ENCODE peak calls at places on chromosomes 6 and 20, in six cellular contexts. K, I, X, N, Y and R are unnamed samples.

GRCh38 chr6:137498488-137499219 is 4.5 kb upstream of the OLIG3 start:
- DNase-seq in K (no peak), I (no peak), X (no peak), N (no peak), Y (no peak), R (no peak)

GRCh38 chr20:44401052-44401769 is 45.7 kb downstream of the HNF4A start:
- DNase-seq in K (no peak), I (no peak), X (no peak), N (peak), Y (no peak), R (no peak)

GRCh38 chr6:150345786-150346185 is 23.0 kb upstream of the IYD start:
- DNase-seq in K (no peak), I (peak), X (no peak), N (no peak), Y (no peak), R (no peak)

GRCh38 chr6:125015152-125015551 is 52.9 kb downstream of the RNF217 start:
- DNase-seq in K (no peak), I (no peak), X (no peak), N (no peak), Y (no peak), R (no peak)

GRCh38 chr6:16102208-16102607 is 26.7 kb upstream of the MYLIP start:
- DNase-seq in K (no peak), I (no peak), X (no peak), N (no peak), Y (no peak), R (no peak)

GRCh38 chr6:117545161-117545595 is 57.1 kb downstream of the GOPC start:
- DNase-seq in K (no peak), I (no peak), X (no peak), N (peak), Y (no peak), R (no peak)

GRCh38 chr20:24842591-24843442 is 106.3 kb upstream of the CST7 start:
- DNase-seq in K (peak), I (peak), X (no peak), N (no peak), Y (no peak), R (no peak)

GRCh38 chr6:71513036-71513435 is 224.4 kb downstream of the OGFRL1 start:
- DNase-seq in K (no peak), I (no peak), X (no peak), N (no peak), Y (no peak), R (no peak)

GRCh38 chr6:90905351-90905750 is 318.5 kb upstream of the MAP3K7 start:
- DNase-seq in K (no peak), I (no peak), X (no peak), N (no peak), Y (no peak), R (no peak)

GRCh38 chr20:53914091-53914860 is 156.1 kb downstream of the BCAS1 start:
- DNase-seq in K (no peak), I (no peak), X (peak), N (no peak), Y (peak), R (no peak)

GRCh38 chr6:32933661-32934085 is 7.2 kb downstream of the HLA-DMB start:
- DNase-seq in K (peak), I (peak), X (peak), N (peak), Y (peak), R (peak)

GRCh38 chr6:5782783-5783567 is 223.8 kb downstream of the NRN1 start:
- DNase-seq in K (no peak), I (peak), X (no peak), N (no peak), Y (peak), R (no peak)

GRCh38 chr6:75206338-75207210 is 721 bp upstream of the COL12A1 start:
- DNase-seq in K (no peak), I (peak), X (no peak), N (peak), Y (peak), R (no peak)

GRCh38 chr6:56226946-56227879 is 20.2 kb downstream of the COL21A1 start:
- DNase-seq in K (no peak), I (peak), X (peak), N (no peak), Y (peak), R (no peak)

GRCh38 chr6:146582857-146583256 is 15.9 kb upstream of the ADGB start:
- DNase-seq in K (no peak), I (no peak), X (peak), N (peak), Y (peak), R (no peak)

GRCh38 chr6:142408409-142408808 is 106.6 kb downstream of the ADGRG6 start:
- DNase-seq in K (no peak), I (no peak), X (peak), N (no peak), Y (peak), R (no peak)

GRCh38 chr20:41143354-41143753 is 6.0 kb downstream of the PLCG1 start:
- DNase-seq in K (no peak), I (no peak), X (no peak), N (no peak), Y (no peak), R (peak)
- TF ChIP-seq CTCF in K (no peak), I (no peak), X (no peak), N (no peak), Y (no peak), R (no peak)

GRCh38 chr6:152598421-152598820 is 38.7 kb downstream of the SYNE1 start:
- DNase-seq in K (no peak), I (peak), X (peak), N (no peak), Y (peak), R (no peak)

GRCh38 chr6:152598858-152599537 is 38.2 kb downstream of the SYNE1 start:
- DNase-seq in K (no peak), I (peak), X (peak), N (no peak), Y (peak), R (no peak)

GRCh38 chr6:152594726-152595125 is 42.4 kb downstream of the SYNE1 start:
- DNase-seq in K (no peak), I (no peak), X (no peak), N (no peak), Y (no peak), R (no peak)

GRCh38 chr6:152596706-152597105 is 40.5 kb downstream of the SYNE1 start:
- DNase-seq in K (no peak), I (no peak), X (no peak), N (no peak), Y (no peak), R (no peak)

DNA sequence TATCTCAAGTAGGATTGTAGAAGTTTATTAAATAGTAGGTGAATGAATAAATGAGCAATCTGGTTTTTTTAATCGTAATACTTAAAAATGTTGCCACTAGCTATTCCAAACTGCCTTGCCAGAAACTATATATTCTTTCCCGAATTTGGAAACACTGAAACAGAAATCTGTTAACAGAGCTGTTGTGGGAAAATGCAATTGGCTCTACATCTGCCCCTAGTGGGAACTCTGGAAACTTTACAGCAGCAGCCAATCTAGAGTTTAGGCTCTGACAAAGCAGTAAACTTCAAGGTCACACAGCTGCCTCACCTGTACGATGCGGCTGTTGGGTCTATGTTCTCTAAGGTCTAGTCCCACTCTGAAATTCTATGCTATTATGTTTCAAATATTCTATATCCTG is 41.7 kb downstream of the SYNE1 start:
- DNase-seq in K (peak), I (peak), X (peak), N (peak), Y (peak), R (no peak)
- TF ChIP-seq CTCF in K (peak), I (peak), X (peak), N (peak), Y (peak), R (no peak)

GRCh38 chr6:4645713-4646356 is 130.4 kb upstream of the CDYL start:
- DNase-seq in K (no peak), I (no peak), X (no peak), N (peak), Y (no peak), R (no peak)
- TF ChIP-seq CTCF in K (no peak), I (no peak), X (no peak), N (no peak), Y (peak), R (no peak)

GRCh38 chr20:61724376-61724775 is 341.3 kb downstream of the TAF4 start:
- DNase-seq in K (no peak), I (no peak), X (no peak), N (no peak), Y (peak), R (no peak)
- TF ChIP-seq CTCF in K (no peak), I (peak), X (no peak), N (peak), Y (peak), R (no peak)

GRCh38 chr6:102832021-102832420 is 1438.5 kb downstream of the GRIK2 start:
- DNase-seq in K (no peak), I (no peak), X (no peak), N (no peak), Y (no peak), R (no peak)
- TF ChIP-seq CTCF in K (no peak), I (no peak), X (no peak), N (no peak), Y (no peak), R (no peak)

GRCh38 chr6:7155871-7156579 is 48.3 kb downstream of the RREB1 start:
- DNase-seq in K (peak), I (no peak), X (peak), N (no peak), Y (no peak), R (no peak)

GRCh38 chr6:7156666-7157278 is 49.0 kb downstream of the RREB1 start:
- DNase-seq in K (peak), I (peak), X (peak), N (no peak), Y (no peak), R (no peak)

GRCh38 chr6:7161253-7161623 is 53.5 kb downstream of the RREB1 start:
- DNase-seq in K (no peak), I (no peak), X (no peak), N (no peak), Y (no peak), R (no peak)

GRCh38 chr6:7159790-7160525 is 52.2 kb downstream of the RREB1 start:
- DNase-seq in K (no peak), I (no peak), X (no peak), N (no peak), Y (no peak), R (no peak)

DNA sequence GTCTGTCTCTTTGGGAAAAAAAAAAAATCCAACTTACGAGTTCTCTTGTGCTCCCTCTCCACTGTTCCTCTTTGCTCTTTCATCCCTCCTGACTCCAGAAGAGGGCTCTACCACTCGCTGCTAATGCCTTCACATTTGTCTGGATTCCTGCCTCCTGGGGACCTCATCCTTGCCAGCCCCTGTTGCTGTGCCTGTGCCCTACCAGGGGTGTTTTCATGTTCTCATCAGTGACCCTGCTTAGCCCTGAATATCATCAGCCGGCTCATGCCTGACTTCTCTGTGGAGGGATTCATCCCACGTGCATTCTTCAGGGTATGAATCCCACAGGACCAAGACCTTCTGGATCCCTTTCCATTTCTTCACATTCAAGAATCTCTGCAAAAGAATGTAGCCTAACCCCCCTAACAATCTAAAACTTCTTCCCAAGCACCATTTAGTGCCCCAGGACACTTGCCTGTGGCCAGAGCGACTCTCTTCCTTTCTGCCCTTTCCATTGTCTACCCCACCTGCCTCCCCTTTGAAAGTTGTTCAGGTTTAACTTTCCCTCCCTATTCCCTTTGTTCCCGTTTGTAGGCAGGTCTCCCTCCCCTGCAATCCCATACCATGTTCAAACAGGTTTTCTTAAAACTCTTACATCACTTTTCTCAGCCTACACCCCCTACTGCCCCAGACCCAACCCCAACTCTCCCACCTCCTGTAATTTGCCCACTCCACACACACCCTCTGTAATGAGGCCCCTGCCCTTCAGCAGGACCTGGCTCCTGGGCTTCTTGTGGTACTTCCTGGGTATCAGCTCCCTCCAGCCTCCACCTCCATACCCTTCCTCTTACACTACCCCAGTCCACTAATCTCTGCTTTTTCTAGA is 50.2 kb downstream of the RREB1 start:
- DNase-seq in K (no peak), I (peak), X (peak), N (no peak), Y (no peak), R (no peak)
- TF ChIP-seq CTCF in K (no peak), I (peak), X (no peak), N (no peak), Y (peak), R (no peak)

GRCh38 chr6:166157930-166158617 is 9.6 kb downstream of the TBXT start:
- DNase-seq in K (no peak), I (no peak), X (no peak), N (no peak), Y (no peak), R (no peak)

GRCh38 chr6:166151798-166152197 is 15.9 kb downstream of the TBXT start:
- DNase-seq in K (no peak), I (no peak), X (no peak), N (no peak), Y (no peak), R (no peak)

GRCh38 chr6:166156942-166157341 is 10.7 kb downstream of the TBXT start:
- DNase-seq in K (no peak), I (no peak), X (peak), N (peak), Y (peak), R (no peak)

GRCh38 chr6:166152660-166153059 is 15.0 kb downstream of the TBXT start:
- DNase-seq in K (no peak), I (no peak), X (no peak), N (no peak), Y (no peak), R (no peak)
- TF ChIP-seq CTCF in K (no peak), I (no peak), X (no peak), N (no peak), Y (no peak), R (no peak)

GRCh38 chr20:17287503-17287902 is 60.7 kb downstream of the PCSK2 start:
- DNase-seq in K (no peak), I (no peak), X (no peak), N (no peak), Y (no peak), R (peak)
- TF ChIP-seq CTCF in K (peak), I (peak), X (no peak), N (peak), Y (no peak), R (no peak)